ENCODE peak calls at places on chromosomes 1 and 21, in eight cellular contexts. U is HT1080, X is anterior cingulate cortex, G is lower leg skin, H is NT2/D1, B is T1000, I is HEK293T, P is skeletal muscle cell. S is an unnamed sample.
A peak's percentile ranks its signal among the peaks of the same experiment; 100 is the strongest.

GRCh38 chr1:10823000-10823401 is 26.6 kb upstream of the CASZ1 start:
- DNase-seq in H (no peak), X (no peak), B (no peak), G (peak; percentile 89), P (no peak), U (no peak), I (no peak), S (peak; percentile 7)

GRCh38 chr1:245622332-245623014 is 467.7 kb downstream of the KIF26B start:
- DNase-seq in P (no peak), H (peak; percentile 36), G (no peak), B (no peak), I (no peak), U (no peak), X (no peak), S (no peak)

GRCh38 chr1:54460346-54460745 is 54.2 kb upstream of the SSBP3 start:
- DNase-seq in H (no peak), P (no peak), G (no peak), X (no peak), I (no peak), U (no peak), B (no peak), S (no peak)

GRCh38 chr1:87330201-87330953 is 1.7 kb downstream of the LMO4 start:
- DNase-seq in H (peak; percentile 47), B (no peak), G (peak; percentile 83), I (no peak), X (peak; percentile 13), U (no peak), P (no peak), S (no peak)

GRCh38 chr1:38569932-38570356 is 289.6 kb downstream of the RRAGC start:
- DNase-seq in P (no peak), B (no peak), I (no peak), X (no peak), G (no peak), H (no peak), U (no peak), S (no peak)

GRCh38 chr21:16419188-16419874 is 689.5 kb downstream of the USP25 start:
- DNase-seq in G (peak; percentile 86), H (no peak), B (no peak), P (peak; percentile 79), U (no peak), X (peak; percentile 13), I (peak; percentile 54), S (peak; percentile 9)

GRCh38 chr21:37196847-37197246 is 70.3 kb downstream of the VPS26C start:
- DNase-seq in P (no peak), B (no peak), U (no peak), H (no peak), G (no peak), X (no peak), I (no peak), S (no peak)

GRCh38 chr1:39902121-39902807 is 547 bp upstream of the MYCL start:
- DNase-seq in G (peak; percentile 91), B (no peak), P (no peak), H (no peak), X (no peak), I (peak; percentile 56), U (no peak), S (peak; percentile 51)

GRCh38 chr1:22275211-22275610 is 132.3 kb upstream of the WNT4 start:
- DNase-seq in U (no peak), X (no peak), B (no peak), I (no peak), G (no peak), H (no peak), P (no peak), S (no peak)

GRCh38 chr1:85398391-85399064 is 66.4 kb downstream of the DDAH1 start:
- DNase-seq in H (no peak), X (no peak), P (peak; percentile 49), U (peak; percentile 51), B (no peak), I (no peak), G (no peak), S (no peak)

GRCh38 chr1:29290414-29290980 is 54.2 kb downstream of the PTPRU start:
- DNase-seq in I (no peak), U (no peak), X (no peak), H (no peak), P (no peak), B (no peak), G (no peak), S (no peak)

GRCh38 chr1:65147424-65148177 is 402 bp upstream of the AK4 start:
- DNase-seq in I (peak; percentile 76), U (peak; percentile 32), P (no peak), X (no peak), B (peak; percentile 66), G (peak; percentile 89), H (no peak), S (peak; percentile 32)